ENCODE peak calls at places on chromosomes 6 and 20, in seven cellular contexts. A, L, T, D, P, H and R are unnamed samples.

GRCh38 chr20:50314936-50315335 is 124.3 kb downstream of the CEBPB start:
- DNase-seq in L (no peak), A (no peak), P (no peak), H (no peak), D (no peak), T (no peak), R (no peak)

GRCh38 chr6:47420394-47421371 is 56.9 kb upstream of the CD2AP start:
- DNase-seq in A (no peak), H (peak; percentile 47), P (no peak), T (no peak), L (no peak), D (peak; percentile 32), R (no peak)

GRCh38 chr6:56595490-56596122 is 47.1 kb downstream of the DST start:
- DNase-seq in T (no peak), D (peak; percentile 23), A (peak; percentile 40), H (peak; percentile 76), L (no peak), P (no peak), R (no peak)

GRCh38 chr6:46637933-46638332 is 14.7 kb downstream of the CYP39A1 start:
- DNase-seq in H (no peak), T (no peak), P (no peak), D (no peak), L (no peak), A (no peak), R (no peak)

GRCh38 chr20:23519556-23519955 is 28.6 kb downstream of the CST8 start:
- DNase-seq in L (no peak), T (no peak), A (no peak), H (no peak), P (no peak), D (no peak), R (no peak)

GRCh38 chr6:145929037-145929633 is 35.0 kb downstream of the SHPRH start:
- DNase-seq in D (peak; percentile 34), L (no peak), P (no peak), T (no peak), H (peak; percentile 53), A (peak; percentile 26), R (no peak)

GRCh38 chr20:21173496-21174025 is 47.7 kb downstream of the KIZ start:
- DNase-seq in T (no peak), L (no peak), D (no peak), A (no peak), P (no peak), H (no peak), R (no peak)

GRCh38 chr6:8387942-8388437 is 47.4 kb downstream of the SLC35B3 start:
- DNase-seq in H (no peak), T (no peak), P (no peak), D (no peak), L (no peak), A (no peak), R (no peak)

GRCh38 chr20:40323411-40323810 is 365.6 kb downstream of the MAFB start:
- DNase-seq in A (peak; percentile 97), H (no peak), D (no peak), P (no peak), T (no peak), L (peak; percentile 62), R (peak; percentile 76)

GRCh38 chr6:3758842-3759144 is 7.3 kb upstream of the PXDC1 start:
- DNase-seq in T (no peak), P (no peak), H (no peak), D (no peak), L (no peak), A (no peak), R (no peak)

GRCh38 chr6:43873806-43874714 is 104.0 kb downstream of the VEGFA start:
- DNase-seq in L (no peak), T (no peak), P (no peak), D (no peak), H (no peak), A (no peak), R (no peak)

GRCh38 chr6:51570168-51570921 is 517.1 kb downstream of the PKHD1 start:
- DNase-seq in T (no peak), A (no peak), D (no peak), H (no peak), P (no peak), L (no peak), R (no peak)

GRCh38 chr20:34915749-34916455 is 39.5 kb downstream of the ACSS2 start:
- DNase-seq in L (no peak), H (no peak), A (no peak), P (no peak), T (no peak), D (no peak), R (no peak)

GRCh38 chr6:142478117-142478516 is 176.3 kb downstream of the ADGRG6 start:
- DNase-seq in T (no peak), D (peak; percentile 64), A (no peak), P (no peak), L (peak; percentile 45), H (no peak), R (peak; percentile 6)

GRCh38 chr20:53493201-53493908 is 100.3 kb downstream of the ZNF217 start:
- DNase-seq in A (peak; percentile 90), L (no peak), H (no peak), T (no peak), D (no peak), P (no peak), R (no peak)

GRCh38 chr6:16523550-16524379 is 237.5 kb downstream of the ATXN1 start:
- DNase-seq in T (no peak), P (no peak), H (peak; percentile 95), L (no peak), A (no peak), D (peak; percentile 99), R (peak; percentile 75)

GRCh38 chr6:33622456-33623431 is 1.6 kb downstream of the ITPR3 start:
- DNase-seq in T (no peak), L (peak; percentile 59), P (no peak), H (no peak), A (no peak), D (no peak), R (peak; percentile 36)

GRCh38 chr6:73391735-73392134 is 2.9 kb upstream of the DDX43 start:
- DNase-seq in D (no peak), P (no peak), L (no peak), A (no peak), T (no peak), H (no peak), R (no peak)

GRCh38 chr6:42315220-42315990 is 97.7 kb upstream of the MRPS10 start:
- DNase-seq in P (no peak), A (no peak), T (no peak), H (no peak), D (no peak), L (no peak), R (no peak)

GRCh38 chr20:62344092-62344491 is 23.0 kb downstream of the LAMA5 start:
- DNase-seq in T (no peak), D (no peak), H (no peak), P (no peak), A (no peak), L (no peak), R (no peak)

GRCh38 chr20:62345681-62346370 is 21.3 kb downstream of the LAMA5 start:
- DNase-seq in P (no peak), L (no peak), A (no peak), H (no peak), D (no peak), T (no peak), R (no peak)

GRCh38 chr20:62344782-62345181 is 22.3 kb downstream of the LAMA5 start:
- DNase-seq in P (no peak), H (no peak), T (no peak), A (no peak), L (no peak), D (no peak), R (no peak)

GRCh38 chr20:62339647-62340062 is 27.5 kb downstream of the LAMA5 start:
- DNase-seq in A (no peak), H (no peak), D (no peak), P (no peak), L (no peak), T (no peak), R (no peak)

GRCh38 chr20:62342910-62343309 is 24.2 kb downstream of the LAMA5 start:
- DNase-seq in T (no peak), A (peak; percentile 8), P (no peak), L (no peak), H (no peak), D (no peak), R (no peak)
- H3K36me3 ChIP-seq in T (peaks cover 90% of the 10 kb centered on the region), A (no peaks in the 10 kb centered on the region), P (peaks cover 30% of the 10 kb centered on the region), L (peaks cover 77% of the 10 kb centered on the region), H (peaks cover 24% of the 10 kb centered on the region), D (peaks cover 45% of the 10 kb centered on the region), R (peaks cover 78% of the 10 kb centered on the region)

DNA sequence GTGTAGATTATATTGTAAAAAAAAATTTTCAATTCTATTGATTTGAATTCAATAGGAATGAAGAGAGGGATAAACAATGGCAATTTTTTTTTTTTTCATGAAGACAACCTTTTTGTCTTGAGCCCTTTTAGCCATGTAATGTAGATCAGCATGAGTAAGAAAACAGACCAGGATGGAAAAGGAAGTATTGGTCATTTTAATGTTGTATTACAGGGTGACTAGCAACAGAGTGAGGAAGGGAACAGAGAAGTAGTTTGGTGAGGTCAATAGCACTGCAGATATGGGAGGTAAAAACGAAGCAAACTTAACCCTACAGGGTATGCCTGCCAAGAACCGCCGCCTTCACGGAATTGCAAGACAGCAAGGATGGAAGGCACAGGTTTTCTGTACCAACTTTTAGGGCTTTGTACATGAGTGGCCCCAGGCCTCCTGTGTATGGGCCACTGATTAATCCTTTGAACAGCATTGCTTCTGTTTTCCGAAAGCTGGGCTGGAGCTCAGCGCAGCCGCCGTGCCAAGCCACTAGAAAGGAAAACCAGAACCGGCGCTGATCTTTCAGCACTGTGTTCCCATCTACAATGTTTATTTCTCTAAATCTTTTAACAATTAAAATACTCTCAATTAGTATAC is 383.7 kb downstream of the CENPW start:
- DNase-seq in T (no peak), D (no peak), H (peak; percentile 18), L (no peak), P (no peak), A (no peak), R (peak; percentile 7)
- H3K4me3 ChIP-seq in T (no peak overlapping the region), D (no peak overlapping the region), H (no peak overlapping the region), L (no peak overlapping the region), P (no peak overlapping the region), A (no peak overlapping the region), R (peak overlapping the region; percentile 6)

GRCh38 chr6:4775591-4776492 is at the start of gene CDYL:
- DNase-seq in P (peak; percentile 97), H (peak; percentile 82), L (peak; percentile 90), T (peak; percentile 89), D (peak; percentile 67), A (no peak), R (peak; percentile 76)
- H3K36me3 ChIP-seq in P (no peaks in the 10 kb centered on the region), H (no peaks in the 10 kb centered on the region), L (no peaks in the 10 kb centered on the region), T (no peaks in the 10 kb centered on the region), D (no peaks in the 10 kb centered on the region), A (peaks cover 7% of the 10 kb centered on the region), R (no peaks in the 10 kb centered on the region)

DNA sequence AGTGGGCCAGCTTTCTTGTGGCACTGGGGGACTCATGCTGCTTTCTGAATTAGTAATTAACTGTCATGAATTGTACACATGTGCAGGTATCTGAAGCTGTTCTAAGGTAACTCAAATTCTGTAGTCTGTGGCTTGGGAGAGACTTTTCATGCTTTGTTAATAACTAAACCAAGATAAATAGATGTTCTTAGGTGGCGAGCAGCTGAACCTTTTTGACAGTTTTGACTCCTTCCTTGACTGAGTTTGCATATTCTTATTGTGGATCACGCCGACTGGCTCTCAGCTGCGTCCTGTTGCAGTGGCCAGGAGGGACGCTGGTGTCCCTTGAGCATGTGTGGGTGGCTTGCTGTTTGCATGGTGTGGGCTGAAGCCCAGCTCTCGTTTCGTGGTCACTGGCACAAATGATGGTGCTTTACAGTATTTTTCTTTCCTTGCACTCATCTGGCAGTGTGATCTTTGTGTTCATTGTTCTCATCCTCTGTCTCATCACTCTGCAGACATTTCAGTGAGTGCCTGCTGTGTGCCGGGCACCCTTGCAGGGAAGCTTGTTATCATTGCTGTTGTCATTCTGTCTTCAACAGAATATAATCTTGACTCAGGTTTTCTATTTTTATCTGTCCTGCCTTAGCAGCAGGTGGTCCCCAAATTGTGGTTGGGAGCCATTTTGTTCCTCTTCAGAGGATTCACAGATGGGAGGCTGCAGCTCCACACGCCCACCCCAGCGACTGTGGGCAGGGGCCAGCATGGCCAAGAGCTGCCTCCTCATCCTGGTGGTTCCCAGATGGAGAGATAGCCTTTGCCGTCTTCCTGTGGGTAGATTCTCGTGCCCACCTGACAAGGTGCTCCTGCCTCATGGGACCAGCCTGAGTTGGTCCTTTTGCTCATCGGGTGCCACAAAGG is 39.6 kb downstream of the DUSP22 start:
- DNase-seq in P (peak; percentile 79), A (no peak), L (peak; percentile 46), D (no peak), T (no peak), H (no peak), R (no peak)
- H3K4me3 ChIP-seq in P (no peak overlapping the region), A (no peak overlapping the region), L (no peak overlapping the region), D (no peak overlapping the region), T (no peak overlapping the region), H (no peak overlapping the region), R (no peak overlapping the region)